ENCODE peak calls at places on chromosome 13, in six cellular contexts. G, B, L, W, F and C are unnamed samples.

GRCh38 chr13:44050450-44051063 is 170.9 kb downstream of the LACC1 start:
- DNase-seq in B (peak; percentile 52), L (no peak), G (no peak), W (no peak), F (peak; percentile 50), C (no peak)

GRCh38 chr13:43573361-43573740 is 213.4 kb downstream of the ENOX1 start:
- DNase-seq in B (no peak), W (no peak), G (no peak), L (no peak), F (peak; percentile 32), C (peak; percentile 75)

GRCh38 chr13:86581711-86582110 is 782.5 kb upstream of the SLITRK6 start:
- DNase-seq in F (peak; percentile 57), L (no peak), B (peak; percentile 69), G (no peak), W (no peak), C (no peak)

GRCh38 chr13:96075953-96076543 is 13.9 kb upstream of the HS6ST3 start:
- DNase-seq in G (no peak), F (peak; percentile 30), L (no peak), B (peak; percentile 23), W (no peak), C (peak; percentile 21)

GRCh38 chr13:25192052-25192451 is 20.0 kb upstream of the AMER2 start:
- DNase-seq in B (no peak), G (no peak), W (no peak), F (no peak), L (no peak), C (no peak)

GRCh38 chr13:65497265-65497664 is 1732.9 kb downstream of the PCDH9 start:
- DNase-seq in B (peak; percentile 68), F (peak; percentile 33), G (no peak), L (no peak), W (no peak), C (peak; percentile 2)

GRCh38 chr13:70795484-70795883 is 687.2 kb upstream of the KLHL1 start:
- DNase-seq in F (no peak), W (no peak), G (no peak), L (no peak), B (no peak), C (peak; percentile 4)

GRCh38 chr13:89227356-89227755 is 1556.2 kb downstream of the SLITRK5 start:
- DNase-seq in W (no peak), L (no peak), G (no peak), B (no peak), F (no peak), C (no peak)

GRCh38 chr13:99800951-99801350 is 170.6 kb downstream of the ZIC5 start:
- DNase-seq in L (no peak), F (no peak), B (no peak), G (no peak), W (peak; percentile 55), C (no peak)

GRCh38 chr13:111139874-111140561 is 24.9 kb downstream of the ARHGEF7 start:
- DNase-seq in G (no peak), L (no peak), F (no peak), B (no peak), W (no peak), C (no peak)

GRCh38 chr13:35736876-35737275 is 260.4 kb upstream of the MAB21L1 start:
- DNase-seq in L (no peak), F (no peak), W (no peak), B (no peak), G (no peak), C (no peak)

GRCh38 chr13:66329988-66330429 is 900.1 kb downstream of the PCDH9 start:
- DNase-seq in G (no peak), F (no peak), W (no peak), L (no peak), B (peak; percentile 37), C (no peak)

GRCh38 chr13:72782717-72783116 is 784 bp downstream of the PIBF1 start:
- DNase-seq in L (no peak), W (no peak), G (no peak), B (peak; percentile 10), F (peak; percentile 58), C (peak; percentile 12)

GRCh38 chr13:114226088-114226487 is 8.6 kb upstream of the CDC16 start:
- DNase-seq in W (no peak), F (no peak), B (no peak), G (no peak), L (no peak), C (no peak)

GRCh38 chr13:41905600-41906254 is 55.2 kb downstream of the VWA8 start:
- DNase-seq in B (peak; percentile 48), F (peak; percentile 52), L (no peak), W (no peak), G (no peak), C (peak; percentile 60)

GRCh38 chr13:107299717-107300116 is 731.8 kb upstream of the ARGLU1 start:
- DNase-seq in L (no peak), G (no peak), B (no peak), W (no peak), F (no peak), C (no peak)

DNA sequence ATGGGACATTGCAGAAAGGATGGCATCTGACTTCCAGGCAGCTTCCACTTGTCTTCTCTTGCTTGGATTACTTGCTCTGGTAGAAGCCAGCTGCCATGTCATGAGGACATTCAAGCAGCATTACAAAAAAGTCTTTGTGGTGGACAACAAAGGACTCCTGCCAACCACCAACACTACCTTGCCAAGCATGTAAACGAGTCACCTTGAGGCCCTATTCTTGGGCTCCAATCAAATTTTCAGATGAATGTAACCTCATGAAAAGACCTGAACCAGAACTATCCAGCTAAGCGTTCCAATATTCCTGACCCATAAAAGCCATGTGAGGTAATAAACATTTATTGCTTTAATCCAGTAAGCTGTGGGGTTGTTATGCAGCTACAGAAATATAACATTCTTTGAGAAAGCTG is 12.5 kb downstream of the PROSER1 start:
- DNase-seq in G (no peak), L (no peak), F (no peak), B (no peak), W (no peak), C (no peak)
- H3K4me2 ChIP-seq in G (no peak overlapping the region), L (peak overlapping the region; percentile 56), F (no peak overlapping the region), B (no peak overlapping the region), W (no peak overlapping the region), C (no peak overlapping the region)

GRCh38 chr13:37414667-37415066 is 183.9 kb downstream of the POSTN start:
- DNase-seq in L (no peak), G (peak; percentile 11), F (no peak), W (peak; percentile 56), B (no peak), C (peak; percentile 78)
- H2BK5ac ChIP-seq in L (no peak overlapping the region), G (no peak overlapping the region), F (no peak overlapping the region), W (no peak overlapping the region), B (no peak overlapping the region), C (no peak overlapping the region)

DNA sequence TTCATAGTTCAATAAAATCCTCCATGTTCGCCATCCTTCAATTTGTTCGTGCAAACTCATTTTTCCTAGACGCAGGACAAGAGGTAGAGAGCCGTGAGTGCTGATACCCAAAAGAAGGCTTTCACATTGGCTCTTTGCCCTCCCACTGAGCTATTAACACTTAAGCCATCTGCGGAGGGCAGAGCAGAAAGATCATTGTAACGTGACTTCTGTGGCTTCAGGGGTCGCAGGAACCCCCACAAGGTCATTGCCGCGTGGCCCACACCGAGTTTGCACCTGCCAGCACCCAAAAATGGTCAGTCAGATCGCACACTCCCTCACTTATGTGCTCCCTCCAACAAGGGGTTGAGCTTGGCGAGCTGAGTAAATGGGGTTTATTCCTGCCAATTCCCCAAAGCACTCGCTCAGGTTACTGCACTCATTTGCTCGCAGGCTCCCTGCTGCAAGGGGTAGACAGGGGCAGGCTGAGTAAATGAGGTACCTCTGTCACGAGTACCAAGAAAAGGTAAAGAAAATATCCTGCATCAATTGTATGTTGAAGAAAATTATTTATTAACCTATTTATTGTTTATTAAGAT is 144.1 kb downstream of the PRR20E start:
- DNase-seq in F (no peak), L (peak; percentile 10), B (no peak), W (peak; percentile 51), G (peak; percentile 21), C (peak; percentile 47)
- H4K8ac ChIP-seq in F (no peak overlapping the region), L (peak overlapping the region; percentile 35), B (no peak overlapping the region), W (no peak overlapping the region), G (no peak overlapping the region), C (no peak overlapping the region)

DNA sequence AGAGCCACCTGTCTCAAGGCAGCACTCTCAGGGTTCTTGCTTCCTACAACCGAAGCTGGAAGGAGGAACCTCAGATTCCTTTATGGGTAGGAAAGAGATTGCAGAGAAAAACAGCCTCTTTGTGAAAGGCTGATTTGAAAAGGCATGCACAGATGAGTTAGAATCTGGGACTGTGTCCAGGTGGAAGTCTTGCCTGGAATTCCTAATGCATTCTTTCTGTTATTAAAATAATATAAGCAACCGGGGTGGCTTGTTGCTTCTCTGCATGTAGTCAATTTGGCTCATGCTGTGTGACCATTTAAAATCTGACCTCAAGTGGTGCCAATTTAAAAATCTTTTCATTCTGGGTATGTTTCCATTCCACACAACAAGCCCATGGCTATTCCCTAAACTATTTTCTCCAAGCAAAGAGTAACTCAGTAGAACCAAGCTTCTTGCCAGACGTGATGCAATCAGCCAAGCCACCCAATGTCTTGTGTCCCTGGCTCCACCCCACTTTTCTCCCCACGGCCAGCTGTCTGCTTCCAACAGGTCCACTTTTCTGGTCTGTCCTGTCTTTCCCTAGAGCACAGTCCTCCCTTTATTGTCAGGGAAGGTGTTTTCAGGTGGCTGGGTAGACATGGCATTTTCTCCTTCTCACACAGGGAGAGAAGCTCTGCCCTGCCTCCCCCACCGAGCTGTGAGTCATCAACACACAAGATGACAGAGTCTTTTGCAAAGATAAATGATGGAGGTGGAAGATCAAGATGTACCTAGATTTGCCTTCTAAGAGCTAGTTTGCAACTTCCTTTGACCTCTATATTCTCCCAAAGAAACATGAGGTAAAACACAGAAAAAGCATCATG is 394.3 kb downstream of the FOXO1 start:
- DNase-seq in L (no peak), G (no peak), F (peak; percentile 13), W (no peak), B (peak; percentile 22), C (peak; percentile 23)
- H3K4me2 ChIP-seq in L (peak overlapping the region; percentile 34), G (no peak overlapping the region), F (peak overlapping the region; percentile 20), W (no peak overlapping the region), B (no peak overlapping the region), C (no peak overlapping the region)

GRCh38 chr13:29897102-29897501 is 46.7 kb upstream of the UBL3 start:
- DNase-seq in B (no peak), G (no peak), W (no peak), L (no peak), F (no peak), C (no peak)

GRCh38 chr13:29893438-29893837 is 43.0 kb upstream of the UBL3 start:
- DNase-seq in G (no peak), F (no peak), L (no peak), B (peak; percentile 51), W (no peak), C (no peak)

GRCh38 chr13:29888306-29888705 is 37.9 kb upstream of the UBL3 start:
- DNase-seq in W (no peak), G (no peak), B (peak; percentile 62), F (peak; percentile 10), L (no peak), C (no peak)

GRCh38 chr13:29887651-29888050 is 37.2 kb upstream of the UBL3 start:
- DNase-seq in G (no peak), F (no peak), L (no peak), W (no peak), B (no peak), C (no peak)

DNA sequence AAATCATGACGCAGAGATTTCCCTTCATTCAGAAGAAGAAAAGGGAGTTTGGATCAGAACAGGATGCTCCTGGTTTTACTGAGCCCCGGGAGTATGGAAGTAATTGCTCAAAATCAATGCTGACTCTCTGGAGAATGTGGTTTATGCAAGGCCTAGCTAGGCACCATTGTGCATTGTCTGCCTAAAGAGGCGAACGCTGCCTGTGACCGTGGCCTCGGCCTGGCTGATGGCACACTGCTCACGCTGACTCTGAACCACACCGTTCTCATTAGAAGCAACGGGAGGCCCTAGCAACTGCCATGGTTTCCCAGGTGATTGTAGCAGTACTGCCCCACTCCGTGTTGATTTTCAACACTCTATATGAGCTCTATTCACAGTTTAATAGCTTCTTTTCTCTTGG is 41.7 kb upstream of the UBL3 start:
- DNase-seq in L (no peak), F (no peak), G (no peak), W (no peak), B (no peak), C (no peak)
- H2BK5ac ChIP-seq in L (no peak overlapping the region), F (no peak overlapping the region), G (no peak overlapping the region), W (no peak overlapping the region), B (no peak overlapping the region), C (no peak overlapping the region)